ENCODE peak calls at places on chromosomes 6 and 20, in seven cellular contexts. One of them, this sample, is unnamed.

GRCh38 chr6:136024711-136025110 is 173.2 kb downstream of the PDE7B start:
- DNase-seq in MM.1S: no peak
- DNase-seq in HTR-8/SVneo: no peak
- DNase-seq in colonic mucosa: no peak
- DNase-seq in HT1080: no peak
- DNase-seq in stimulated activated CD4-positive, alpha-beta T cell treated with anti-CD3 and anti-CD28 coated beads, Interleukin-1b, Interleukin-23, amount 100 ng/mL, for 24 hours: no peak
- DNase-seq in brain microvascular endothelial cell: no peak
- DNase-seq in this sample: no peak

GRCh38 chr20:44552950-44553908 is 29.1 kb upstream of the PKIG start:
- DNase-seq in MM.1S: no peak
- DNase-seq in HTR-8/SVneo: peak; percentile 86
- DNase-seq in colonic mucosa: peak; percentile 0
- DNase-seq in HT1080: peak; percentile 90
- DNase-seq in stimulated activated CD4-positive, alpha-beta T cell treated with anti-CD3 and anti-CD28 coated beads, Interleukin-1b, Interleukin-23, amount 100 ng/mL, for 24 hours: no peak
- DNase-seq in brain microvascular endothelial cell: peak; percentile 56
- DNase-seq in this sample: peak; percentile 57

GRCh38 chr6:5323979-5324378 is 62.7 kb downstream of the FARS2 start:
- DNase-seq in MM.1S: no peak
- DNase-seq in HTR-8/SVneo: no peak
- DNase-seq in colonic mucosa: no peak
- DNase-seq in HT1080: no peak
- DNase-seq in stimulated activated CD4-positive, alpha-beta T cell treated with anti-CD3 and anti-CD28 coated beads, Interleukin-1b, Interleukin-23, amount 100 ng/mL, for 24 hours: no peak
- DNase-seq in brain microvascular endothelial cell: no peak
- DNase-seq in this sample: no peak

GRCh38 chr6:88612631-88613030 is 350.8 kb downstream of the RNGTT start:
- DNase-seq in MM.1S: no peak
- DNase-seq in HTR-8/SVneo: no peak
- DNase-seq in colonic mucosa: no peak
- DNase-seq in HT1080: no peak
- DNase-seq in stimulated activated CD4-positive, alpha-beta T cell treated with anti-CD3 and anti-CD28 coated beads, Interleukin-1b, Interleukin-23, amount 100 ng/mL, for 24 hours: no peak
- DNase-seq in brain microvascular endothelial cell: no peak
- DNase-seq in this sample: no peak

GRCh38 chr20:47362361-47363219 is 6.1 kb upstream of the ZMYND8 start:
- DNase-seq in MM.1S: no peak
- DNase-seq in HTR-8/SVneo: no peak
- DNase-seq in colonic mucosa: no peak
- DNase-seq in HT1080: no peak
- DNase-seq in stimulated activated CD4-positive, alpha-beta T cell treated with anti-CD3 and anti-CD28 coated beads, Interleukin-1b, Interleukin-23, amount 100 ng/mL, for 24 hours: no peak
- DNase-seq in brain microvascular endothelial cell: no peak
- DNase-seq in this sample: no peak

GRCh38 chr6:128179890-128180440 is 279.1 kb upstream of the THEMIS start:
- DNase-seq in MM.1S: peak; percentile 12
- DNase-seq in HTR-8/SVneo: no peak
- DNase-seq in colonic mucosa: no peak
- DNase-seq in HT1080: no peak
- DNase-seq in stimulated activated CD4-positive, alpha-beta T cell treated with anti-CD3 and anti-CD28 coated beads, Interleukin-1b, Interleukin-23, amount 100 ng/mL, for 24 hours: no peak
- DNase-seq in brain microvascular endothelial cell: no peak
- DNase-seq in this sample: no peak

GRCh38 chr20:51318058-51318960 is 224.2 kb downstream of the NFATC2 start:
- DNase-seq in MM.1S: no peak
- DNase-seq in HTR-8/SVneo: peak; percentile 43
- DNase-seq in colonic mucosa: peak; percentile 80
- DNase-seq in HT1080: no peak
- DNase-seq in stimulated activated CD4-positive, alpha-beta T cell treated with anti-CD3 and anti-CD28 coated beads, Interleukin-1b, Interleukin-23, amount 100 ng/mL, for 24 hours: peak; percentile 20
- DNase-seq in brain microvascular endothelial cell: peak; percentile 41
- DNase-seq in this sample: no peak

GRCh38 chr6:143394351-143394750 is 56.1 kb downstream of the ADAT2 start:
- DNase-seq in MM.1S: no peak
- DNase-seq in HTR-8/SVneo: no peak
- DNase-seq in colonic mucosa: no peak
- DNase-seq in HT1080: no peak
- DNase-seq in stimulated activated CD4-positive, alpha-beta T cell treated with anti-CD3 and anti-CD28 coated beads, Interleukin-1b, Interleukin-23, amount 100 ng/mL, for 24 hours: no peak
- DNase-seq in brain microvascular endothelial cell: no peak
- DNase-seq in this sample: no peak

GRCh38 chr6:165819394-165819793 is 156.4 kb upstream of the PDE10A start:
- DNase-seq in MM.1S: no peak
- DNase-seq in HTR-8/SVneo: no peak
- DNase-seq in colonic mucosa: no peak
- DNase-seq in HT1080: no peak
- DNase-seq in stimulated activated CD4-positive, alpha-beta T cell treated with anti-CD3 and anti-CD28 coated beads, Interleukin-1b, Interleukin-23, amount 100 ng/mL, for 24 hours: no peak
- DNase-seq in brain microvascular endothelial cell: peak; percentile 22
- DNase-seq in this sample: no peak

GRCh38 chr6:167492096-167492449 is 167.2 kb downstream of the TTLL2 start:
- DNase-seq in MM.1S: no peak
- DNase-seq in HTR-8/SVneo: no peak
- DNase-seq in colonic mucosa: no peak
- DNase-seq in HT1080: no peak
- DNase-seq in stimulated activated CD4-positive, alpha-beta T cell treated with anti-CD3 and anti-CD28 coated beads, Interleukin-1b, Interleukin-23, amount 100 ng/mL, for 24 hours: no peak
- DNase-seq in brain microvascular endothelial cell: no peak
- DNase-seq in this sample: no peak

GRCh38 chr6:21219241-21219640 is 374.3 kb upstream of the SOX4 start:
- DNase-seq in MM.1S: no peak
- DNase-seq in HTR-8/SVneo: no peak
- DNase-seq in colonic mucosa: no peak
- DNase-seq in HT1080: no peak
- DNase-seq in stimulated activated CD4-positive, alpha-beta T cell treated with anti-CD3 and anti-CD28 coated beads, Interleukin-1b, Interleukin-23, amount 100 ng/mL, for 24 hours: no peak
- DNase-seq in brain microvascular endothelial cell: no peak
- DNase-seq in this sample: no peak

GRCh38 chr6:29628419-29629281 is 4.3 kb downstream of the GABBR1 start:
- DNase-seq in MM.1S: peak; percentile 53
- DNase-seq in HTR-8/SVneo: peak; percentile 89
- DNase-seq in colonic mucosa: peak; percentile 84
- DNase-seq in HT1080: peak; percentile 85
- DNase-seq in stimulated activated CD4-positive, alpha-beta T cell treated with anti-CD3 and anti-CD28 coated beads, Interleukin-1b, Interleukin-23, amount 100 ng/mL, for 24 hours: no peak
- DNase-seq in brain microvascular endothelial cell: peak; percentile 73
- DNase-seq in this sample: peak; percentile 91

GRCh38 chr20:48260370-48260769 is 475.1 kb upstream of the SULF2 start:
- DNase-seq in MM.1S: no peak
- DNase-seq in HTR-8/SVneo: no peak
- DNase-seq in colonic mucosa: no peak
- DNase-seq in HT1080: no peak
- DNase-seq in stimulated activated CD4-positive, alpha-beta T cell treated with anti-CD3 and anti-CD28 coated beads, Interleukin-1b, Interleukin-23, amount 100 ng/mL, for 24 hours: no peak
- DNase-seq in brain microvascular endothelial cell: no peak
- DNase-seq in this sample: no peak

GRCh38 chr6:39214846-39215639 is 14.2 kb downstream of the KCNK5 start:
- DNase-seq in MM.1S: no peak
- DNase-seq in HTR-8/SVneo: no peak
- DNase-seq in colonic mucosa: peak; percentile 81
- DNase-seq in HT1080: no peak
- DNase-seq in stimulated activated CD4-positive, alpha-beta T cell treated with anti-CD3 and anti-CD28 coated beads, Interleukin-1b, Interleukin-23, amount 100 ng/mL, for 24 hours: no peak
- DNase-seq in brain microvascular endothelial cell: no peak
- DNase-seq in this sample: peak; percentile 88

GRCh38 chr6:160831751-160832150 is 129.7 kb downstream of the PLG start:
- DNase-seq in MM.1S: no peak
- DNase-seq in HTR-8/SVneo: no peak
- DNase-seq in colonic mucosa: no peak
- DNase-seq in HT1080: no peak
- DNase-seq in stimulated activated CD4-positive, alpha-beta T cell treated with anti-CD3 and anti-CD28 coated beads, Interleukin-1b, Interleukin-23, amount 100 ng/mL, for 24 hours: no peak
- DNase-seq in brain microvascular endothelial cell: no peak
- DNase-seq in this sample: no peak